ENCODE peak calls at places on chromosomes 16 and 17, in seven cellular contexts. I is tibial nerve; U is left lung; L is A549; E is mammary epithelial cell; J is pancreas; H is effector memory CD4-positive, alpha-beta T cell. R is an unnamed sample.

GRCh38 chr16:85137323-85138072 is 25.2 kb upstream of the CIBAR2 start:
- DNase-seq in I (peak; percentile 92), U (peak; percentile 95), L (no peak), E (no peak), J (peak; percentile 92), H (no peak), R (peak; percentile 79)

GRCh38 chr17:81339502-81340296 is 44.6 kb upstream of the SLC38A10 start:
- DNase-seq in I (no peak), U (no peak), L (peak; percentile 77), E (no peak), J (peak; percentile 60), H (no peak), R (no peak)

GRCh38 chr17:40433551-40434384 is 9.5 kb upstream of the IGFBP4 start:
- DNase-seq in I (no peak), U (peak; percentile 23), L (peak; percentile 66), E (no peak), J (no peak), H (no peak), R (no peak)

GRCh38 chr17:10744509-10745000 is 14.7 kb upstream of the TMEM220 start:
- DNase-seq in I (no peak), U (no peak), L (no peak), E (no peak), J (no peak), H (no peak), R (no peak)

GRCh38 chr17:37220609-37220953 is 155.2 kb upstream of the C17orf78 start:
- DNase-seq in I (no peak), U (no peak), L (no peak), E (no peak), J (no peak), H (no peak), R (no peak)

GRCh38 chr16:83227336-83227735 is 580.4 kb upstream of the HSBP1 start:
- DNase-seq in I (no peak), U (no peak), L (no peak), E (no peak), J (no peak), H (no peak), R (no peak)

GRCh38 chr17:32264140-32264799 is 1.4 kb upstream of the RHBDL3 start:
- DNase-seq in I (no peak), U (no peak), L (peak; percentile 56), E (no peak), J (no peak), H (no peak), R (no peak)

GRCh38 chr17:4365628-4366311 is 705 bp downstream of the UBE2G1 start:
- DNase-seq in I (no peak), U (peak; percentile 45), L (no peak), E (no peak), J (no peak), H (no peak), R (no peak)

GRCh38 chr16:85232369-85233142 is 120.3 kb upstream of the CIBAR2 start:
- DNase-seq in I (no peak), U (no peak), L (no peak), E (no peak), J (no peak), H (no peak), R (no peak)

GRCh38 chr17:73939808-73940207 is 263.7 kb upstream of the RPL38 start:
- DNase-seq in I (no peak), U (no peak), L (no peak), E (no peak), J (no peak), H (no peak), R (no peak)

GRCh38 chr16:81198635-81199034 is 39.9 kb upstream of the BCO1 start:
- DNase-seq in I (no peak), U (no peak), L (no peak), E (no peak), J (no peak), H (no peak), R (no peak)

GRCh38 chr16:630815-631405 is at the start of gene WFIKKN1:
- DNase-seq in I (no peak), U (no peak), L (no peak), E (no peak), J (peak; percentile 71), H (no peak), R (no peak)

GRCh38 chr17:73267648-73268537 is 6.2 kb upstream of the CPSF4L start:
- DNase-seq in I (no peak), U (no peak), L (no peak), E (no peak), J (no peak), H (no peak), R (no peak)

GRCh38 chr16:86392751-86393150 is 117.6 kb upstream of the FOXF1 start:
- DNase-seq in I (no peak), U (no peak), L (no peak), E (peak; percentile 23), J (no peak), H (no peak), R (no peak)

GRCh38 chr17:51064061-51064735 is 56.5 kb downstream of the SPAG9 start:
- DNase-seq in I (no peak), U (no peak), L (no peak), E (peak; percentile 42), J (no peak), H (no peak), R (no peak)

GRCh38 chr16:85347213-85347591 is 234.9 kb upstream of the CIBAR2 start:
- DNase-seq in I (no peak), U (no peak), L (no peak), E (no peak), J (no peak), H (no peak), R (no peak)

GRCh38 chr16:78751601-78752000 is 652.1 kb downstream of the WWOX start:
- DNase-seq in I (no peak), U (no peak), L (no peak), E (no peak), J (no peak), H (no peak), R (no peak)

GRCh38 chr16:15398618-15399316 is 3.2 kb downstream of the MPV17L start:
- DNase-seq in I (no peak), U (no peak), L (no peak), E (no peak), J (peak; percentile 71), H (no peak), R (no peak)

GRCh38 chr17:32852811-32853210 is 24.1 kb downstream of the MYO1D start:
- DNase-seq in I (no peak), U (no peak), L (no peak), E (peak; percentile 44), J (no peak), H (no peak), R (no peak)

GRCh38 chr17:27336217-27336616 is 42.3 kb downstream of the WSB1 start:
- DNase-seq in I (no peak), U (no peak), L (no peak), E (no peak), J (no peak), H (no peak), R (no peak)

GRCh38 chr16:57134982-57135381 is 42.6 kb downstream of the CPNE2 start:
- DNase-seq in I (no peak), U (no peak), L (no peak), E (no peak), J (no peak), H (peak; percentile 12), R (no peak)

GRCh38 chr17:50169121-50169764 is 3.4 kb downstream of the SGCA start:
- DNase-seq in I (no peak), U (no peak), L (peak; percentile 59), E (peak; percentile 68), J (peak; percentile 52), H (peak; percentile 48), R (no peak)

GRCh38 chr16:10981697-10982216 is 37.4 kb downstream of the CLEC16A start:
- DNase-seq in I (no peak), U (no peak), L (peak; percentile 21), E (peak; percentile 22), J (no peak), H (no peak), R (no peak)
- H3K4me3 ChIP-seq in I (no peak overlapping the region), U (no peak overlapping the region), L (no peak overlapping the region), E (no peak overlapping the region), J (no peak overlapping the region), H (no peak overlapping the region), R (no peak overlapping the region)

GRCh38 chr17:55424893-55425540 is 3.4 kb upstream of the MMD start:
- DNase-seq in I (no peak), U (no peak), L (no peak), E (no peak), J (no peak), H (no peak), R (no peak)
- H3K4me3 ChIP-seq in I (no peak overlapping the region), U (no peak overlapping the region), L (no peak overlapping the region), E (no peak overlapping the region), J (no peak overlapping the region), H (no peak overlapping the region), R (no peak overlapping the region)

GRCh38 chr16:55368205-55368604 is 44.2 kb downstream of the IRX6 start:
- DNase-seq in I (no peak), U (no peak), L (no peak), E (no peak), J (no peak), H (no peak), R (no peak)

GRCh38 chr16:55369151-55369550 is 45.1 kb downstream of the IRX6 start:
- DNase-seq in I (no peak), U (no peak), L (no peak), E (no peak), J (no peak), H (no peak), R (no peak)

GRCh38 chr16:55367301-55367745 is 43.3 kb downstream of the IRX6 start:
- DNase-seq in I (no peak), U (no peak), L (no peak), E (no peak), J (no peak), H (no peak), R (no peak)

GRCh38 chr16:55364811-55365210 is 40.8 kb downstream of the IRX6 start:
- DNase-seq in I (no peak), U (no peak), L (no peak), E (no peak), J (no peak), H (no peak), R (no peak)

DNA sequence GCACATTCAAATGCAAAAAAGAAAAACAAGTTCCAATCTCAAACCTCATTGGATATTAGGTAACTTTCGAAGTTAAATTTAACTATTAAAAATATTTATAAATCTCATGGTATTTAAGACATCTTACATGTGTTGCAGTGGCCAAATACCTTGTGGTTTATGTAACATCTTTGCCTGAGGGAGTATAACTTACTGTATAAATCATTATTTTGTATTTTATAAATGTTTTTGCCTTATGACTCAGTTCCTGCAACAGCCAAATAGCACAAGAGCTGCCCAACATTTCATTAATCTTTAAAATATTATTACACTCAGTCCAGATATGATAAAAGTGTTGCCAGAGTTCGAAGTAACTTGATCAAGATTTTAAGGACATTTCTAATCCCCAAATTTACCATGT is 43.8 kb downstream of the IRX6 start:
- DNase-seq in I (no peak), U (no peak), L (no peak), E (peak; percentile 43), J (no peak), H (no peak), R (no peak)
- H3K4me3 ChIP-seq in I (no peak overlapping the region), U (no peak overlapping the region), L (no peak overlapping the region), E (no peak overlapping the region), J (no peak overlapping the region), H (no peak overlapping the region), R (no peak overlapping the region)

GRCh38 chr16:3471518-3472176 is 23.6 kb downstream of the C16orf90 start:
- DNase-seq in I (no peak), U (no peak), L (no peak), E (no peak), J (no peak), H (no peak), R (no peak)
- H3K4me3 ChIP-seq in I (no peak overlapping the region), U (no peak overlapping the region), L (no peak overlapping the region), E (no peak overlapping the region), J (no peak overlapping the region), H (no peak overlapping the region), R (no peak overlapping the region)

R was measured in skeletal muscle cell.